ENCODE peak calls at places on chromosomes 7 and 10, in nine cellular contexts. One of them, this sample, is unnamed.

GRCh38 chr10:62958980-62959379 is 142.8 kb upstream of the EGR2 start:
- DNase-seq in foreskin fibroblast: no peak
- DNase-seq in NB4: no peak
- DNase-seq in CD8-positive, alpha-beta T cell: no peak
- DNase-seq in heart left ventricle: no peak
- DNase-seq in AG10803: no peak
- DNase-seq in PC-9: no peak
- DNase-seq in Calu3: no peak
- DNase-seq in esophagus muscularis mucosa: no peak
- DNase-seq in this sample: no peak

GRCh38 chr7:5284304-5285281 is 1.9 kb downstream of the SLC29A4 start:
- DNase-seq in heart left ventricle: no peak
- DNase-seq in NB4: peak
- DNase-seq in PC-9: peak
- DNase-seq in Calu3: peak
- DNase-seq in esophagus muscularis mucosa: no peak
- DNase-seq in CD8-positive, alpha-beta T cell: no peak
- DNase-seq in foreskin fibroblast: peak
- DNase-seq in AG10803: no peak
- DNase-seq in this sample: peak

GRCh38 chr10:78754269-78755074 is 314.3 kb upstream of the ZMIZ1 start:
- DNase-seq in PC-9: no peak
- DNase-seq in foreskin fibroblast: peak
- DNase-seq in CD8-positive, alpha-beta T cell: no peak
- DNase-seq in heart left ventricle: no peak
- DNase-seq in esophagus muscularis mucosa: no peak
- DNase-seq in NB4: peak
- DNase-seq in AG10803: peak
- DNase-seq in Calu3: no peak
- DNase-seq in this sample: no peak

GRCh38 chr10:122531261-122531660 is 29.3 kb upstream of the DMBT1 start:
- DNase-seq in AG10803: no peak
- DNase-seq in PC-9: no peak
- DNase-seq in CD8-positive, alpha-beta T cell: no peak
- DNase-seq in heart left ventricle: no peak
- DNase-seq in foreskin fibroblast: no peak
- DNase-seq in Calu3: no peak
- DNase-seq in NB4: no peak
- DNase-seq in esophagus muscularis mucosa: no peak
- DNase-seq in this sample: no peak

GRCh38 chr10:129792864-129793263 is 171.2 kb downstream of the EBF3 start:
- DNase-seq in NB4: no peak
- DNase-seq in heart left ventricle: no peak
- DNase-seq in foreskin fibroblast: no peak
- DNase-seq in esophagus muscularis mucosa: no peak
- DNase-seq in AG10803: no peak
- DNase-seq in CD8-positive, alpha-beta T cell: no peak
- DNase-seq in Calu3: no peak
- DNase-seq in PC-9: no peak
- DNase-seq in this sample: no peak

GRCh38 chr10:13099144-13099665 is 758 bp upstream of the OPTN start:
- DNase-seq in NB4: peak
- DNase-seq in AG10803: peak
- DNase-seq in heart left ventricle: peak
- DNase-seq in Calu3: peak
- DNase-seq in foreskin fibroblast: peak
- DNase-seq in esophagus muscularis mucosa: no peak
- DNase-seq in PC-9: peak
- DNase-seq in CD8-positive, alpha-beta T cell: peak
- DNase-seq in this sample: peak

GRCh38 chr7:49398236-49398635 is 375.2 kb upstream of the VWC2 start:
- DNase-seq in Calu3: no peak
- DNase-seq in foreskin fibroblast: no peak
- DNase-seq in CD8-positive, alpha-beta T cell: no peak
- DNase-seq in esophagus muscularis mucosa: no peak
- DNase-seq in AG10803: peak
- DNase-seq in heart left ventricle: no peak
- DNase-seq in NB4: no peak
- DNase-seq in PC-9: no peak
- DNase-seq in this sample: no peak

GRCh38 chr10:118501637-118502440 is 93.6 kb downstream of the PRLHR start:
- DNase-seq in esophagus muscularis mucosa: peak
- DNase-seq in foreskin fibroblast: peak
- DNase-seq in AG10803: peak
- DNase-seq in CD8-positive, alpha-beta T cell: no peak
- DNase-seq in NB4: peak
- DNase-seq in heart left ventricle: no peak
- DNase-seq in Calu3: no peak
- DNase-seq in PC-9: peak
- DNase-seq in this sample: no peak

GRCh38 chr7:154409703-154410311 is 357.6 kb downstream of the DPP6 start:
- DNase-seq in NB4: peak
- DNase-seq in AG10803: no peak
- DNase-seq in PC-9: peak
- DNase-seq in foreskin fibroblast: peak
- DNase-seq in heart left ventricle: no peak
- DNase-seq in CD8-positive, alpha-beta T cell: no peak
- DNase-seq in esophagus muscularis mucosa: no peak
- DNase-seq in Calu3: no peak
- DNase-seq in this sample: peak

GRCh38 chr7:1236132-1236655 is 3.5 kb downstream of the UNCX start:
- DNase-seq in CD8-positive, alpha-beta T cell: no peak
- DNase-seq in NB4: peak
- DNase-seq in AG10803: no peak
- DNase-seq in esophagus muscularis mucosa: no peak
- DNase-seq in foreskin fibroblast: no peak
- DNase-seq in Calu3: no peak
- DNase-seq in heart left ventricle: no peak
- DNase-seq in PC-9: no peak
- DNase-seq in this sample: no peak

GRCh38 chr7:37031571-37032257 is 307.4 kb upstream of the AOAH start:
- DNase-seq in NB4: peak
- DNase-seq in esophagus muscularis mucosa: peak
- DNase-seq in Calu3: peak
- DNase-seq in AG10803: peak
- DNase-seq in heart left ventricle: peak
- DNase-seq in CD8-positive, alpha-beta T cell: peak
- DNase-seq in foreskin fibroblast: peak
- DNase-seq in PC-9: peak
- DNase-seq in this sample: no peak

GRCh38 chr10:116548301-116548700 is 2.6 kb downstream of the PNLIP start:
- DNase-seq in heart left ventricle: no peak
- DNase-seq in esophagus muscularis mucosa: no peak
- DNase-seq in Calu3: no peak
- DNase-seq in PC-9: no peak
- DNase-seq in NB4: no peak
- DNase-seq in AG10803: no peak
- DNase-seq in CD8-positive, alpha-beta T cell: no peak
- DNase-seq in foreskin fibroblast: no peak
- DNase-seq in this sample: no peak

GRCh38 chr10:43299579-43299978 is 32.7 kb upstream of the RASGEF1A start:
- DNase-seq in esophagus muscularis mucosa: no peak
- DNase-seq in AG10803: no peak
- DNase-seq in CD8-positive, alpha-beta T cell: peak
- DNase-seq in Calu3: no peak
- DNase-seq in heart left ventricle: no peak
- DNase-seq in NB4: no peak
- DNase-seq in foreskin fibroblast: no peak
- DNase-seq in PC-9: no peak
- DNase-seq in this sample: no peak

GRCh38 chr10:129744134-129744895 is 219.8 kb downstream of the EBF3 start:
- DNase-seq in AG10803: no peak
- DNase-seq in NB4: no peak
- DNase-seq in foreskin fibroblast: no peak
- DNase-seq in CD8-positive, alpha-beta T cell: no peak
- DNase-seq in PC-9: no peak
- DNase-seq in esophagus muscularis mucosa: peak
- DNase-seq in heart left ventricle: no peak
- DNase-seq in Calu3: no peak
- DNase-seq in this sample: no peak

GRCh38 chr10:49082767-49083166 is 32.6 kb downstream of the VSTM4 start:
- DNase-seq in AG10803: no peak
- DNase-seq in PC-9: no peak
- DNase-seq in foreskin fibroblast: no peak
- DNase-seq in NB4: no peak
- DNase-seq in esophagus muscularis mucosa: no peak
- DNase-seq in Calu3: no peak
- DNase-seq in CD8-positive, alpha-beta T cell: no peak
- DNase-seq in heart left ventricle: peak
- DNase-seq in this sample: no peak

GRCh38 chr10:88879754-88880286 is at the start of gene STAMBPL1:
- DNase-seq in CD8-positive, alpha-beta T cell: peak
- DNase-seq in foreskin fibroblast: peak
- DNase-seq in NB4: peak
- DNase-seq in PC-9: no peak
- DNase-seq in Calu3: peak
- DNase-seq in AG10803: no peak
- DNase-seq in heart left ventricle: peak
- DNase-seq in esophagus muscularis mucosa: peak
- DNase-seq in this sample: peak

GRCh38 chr7:40133561-40134427 is 628 bp downstream of the MPLKIP start:
- DNase-seq in NB4: peak
- DNase-seq in PC-9: no peak
- DNase-seq in foreskin fibroblast: peak
- DNase-seq in esophagus muscularis mucosa: no peak
- DNase-seq in heart left ventricle: no peak
- DNase-seq in Calu3: no peak
- DNase-seq in CD8-positive, alpha-beta T cell: no peak
- DNase-seq in AG10803: peak
- DNase-seq in this sample: peak

GRCh38 chr10:93916257-93917063 is 22.7 kb downstream of the SLC35G1 start:
- DNase-seq in heart left ventricle: no peak
- DNase-seq in NB4: peak
- DNase-seq in PC-9: no peak
- DNase-seq in esophagus muscularis mucosa: no peak
- DNase-seq in AG10803: peak
- DNase-seq in CD8-positive, alpha-beta T cell: no peak
- DNase-seq in foreskin fibroblast: peak
- DNase-seq in Calu3: no peak
- DNase-seq in this sample: no peak
- TF ChIP-seq CTCF in heart left ventricle: peak
- TF ChIP-seq CTCF in NB4: peak
- TF ChIP-seq CTCF in PC-9: peak
- TF ChIP-seq CTCF in esophagus muscularis mucosa: peak
- TF ChIP-seq CTCF in AG10803: peak
- TF ChIP-seq CTCF in CD8-positive, alpha-beta T cell: no peak
- TF ChIP-seq CTCF in foreskin fibroblast: peak
- TF ChIP-seq CTCF in Calu3: peak
- TF ChIP-seq CTCF in this sample: no peak

DNA sequence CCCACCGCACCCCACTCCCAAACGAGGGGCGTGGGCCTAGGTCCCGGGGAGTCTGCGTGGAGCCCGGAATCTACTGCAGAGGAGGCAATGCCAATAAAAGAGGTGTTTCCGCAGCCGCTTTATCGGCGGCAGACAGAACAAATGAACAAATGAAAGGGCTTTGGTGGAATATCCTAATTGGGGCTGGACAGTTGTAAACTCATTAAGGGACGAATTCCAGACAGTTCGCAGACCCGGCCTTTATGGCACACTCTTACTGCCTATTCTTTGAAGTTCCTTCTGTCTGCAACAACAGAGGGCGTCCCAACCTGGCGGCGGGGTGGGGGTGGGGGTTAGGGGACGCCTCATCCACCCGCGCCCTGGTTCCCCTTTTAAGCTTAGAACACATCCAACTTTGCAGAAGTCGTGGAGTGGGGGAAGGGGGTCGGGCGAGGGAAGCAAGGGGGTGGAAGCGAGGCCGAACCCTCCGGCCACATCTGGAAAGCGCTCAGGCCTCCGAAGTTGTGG is 4.1 kb downstream of the HOXA9 start:
- DNase-seq in CD8-positive, alpha-beta T cell: no peak
- DNase-seq in foreskin fibroblast: peak
- DNase-seq in AG10803: no peak
- DNase-seq in PC-9: no peak
- DNase-seq in heart left ventricle: peak
- DNase-seq in Calu3: no peak
- DNase-seq in esophagus muscularis mucosa: no peak
- DNase-seq in NB4: peak
- DNase-seq in this sample: no peak
- TF ChIP-seq CTCF in CD8-positive, alpha-beta T cell: peak
- TF ChIP-seq CTCF in foreskin fibroblast: no peak
- TF ChIP-seq CTCF in AG10803: no peak
- TF ChIP-seq CTCF in PC-9: peak
- TF ChIP-seq CTCF in heart left ventricle: peak
- TF ChIP-seq CTCF in Calu3: no peak
- TF ChIP-seq CTCF in esophagus muscularis mucosa: no peak
- TF ChIP-seq CTCF in NB4: no peak
- TF ChIP-seq CTCF in this sample: peak

DNA sequence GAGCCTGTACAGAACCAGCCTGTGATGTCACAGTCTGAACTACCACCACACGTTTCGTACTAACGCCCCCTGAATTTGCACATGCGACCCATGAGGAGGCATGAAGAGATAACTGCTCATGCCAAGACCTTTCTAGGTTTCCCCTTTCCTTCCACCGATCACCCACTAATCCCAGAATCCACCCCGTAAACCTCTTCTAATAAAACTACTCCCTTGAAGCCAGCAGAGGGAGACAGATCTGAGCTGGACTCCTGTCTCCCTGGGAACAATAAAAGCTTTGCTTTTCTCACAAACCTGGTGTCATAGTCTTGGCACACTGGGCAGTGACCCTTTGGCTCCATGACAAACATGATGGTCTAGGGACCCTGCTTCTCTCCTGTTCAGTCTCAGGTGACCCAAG is 144.5 kb downstream of the FRMD4A start:
- DNase-seq in PC-9: no peak
- DNase-seq in esophagus muscularis mucosa: no peak
- DNase-seq in heart left ventricle: no peak
- DNase-seq in CD8-positive, alpha-beta T cell: no peak
- DNase-seq in NB4: peak
- DNase-seq in Calu3: no peak
- DNase-seq in AG10803: no peak
- DNase-seq in foreskin fibroblast: no peak
- DNase-seq in this sample: no peak
- TF ChIP-seq CTCF in PC-9: peak
- TF ChIP-seq CTCF in esophagus muscularis mucosa: no peak
- TF ChIP-seq CTCF in heart left ventricle: no peak
- TF ChIP-seq CTCF in CD8-positive, alpha-beta T cell: no peak
- TF ChIP-seq CTCF in NB4: peak
- TF ChIP-seq CTCF in Calu3: no peak
- TF ChIP-seq CTCF in AG10803: peak
- TF ChIP-seq CTCF in foreskin fibroblast: peak
- TF ChIP-seq CTCF in this sample: peak

DNA sequence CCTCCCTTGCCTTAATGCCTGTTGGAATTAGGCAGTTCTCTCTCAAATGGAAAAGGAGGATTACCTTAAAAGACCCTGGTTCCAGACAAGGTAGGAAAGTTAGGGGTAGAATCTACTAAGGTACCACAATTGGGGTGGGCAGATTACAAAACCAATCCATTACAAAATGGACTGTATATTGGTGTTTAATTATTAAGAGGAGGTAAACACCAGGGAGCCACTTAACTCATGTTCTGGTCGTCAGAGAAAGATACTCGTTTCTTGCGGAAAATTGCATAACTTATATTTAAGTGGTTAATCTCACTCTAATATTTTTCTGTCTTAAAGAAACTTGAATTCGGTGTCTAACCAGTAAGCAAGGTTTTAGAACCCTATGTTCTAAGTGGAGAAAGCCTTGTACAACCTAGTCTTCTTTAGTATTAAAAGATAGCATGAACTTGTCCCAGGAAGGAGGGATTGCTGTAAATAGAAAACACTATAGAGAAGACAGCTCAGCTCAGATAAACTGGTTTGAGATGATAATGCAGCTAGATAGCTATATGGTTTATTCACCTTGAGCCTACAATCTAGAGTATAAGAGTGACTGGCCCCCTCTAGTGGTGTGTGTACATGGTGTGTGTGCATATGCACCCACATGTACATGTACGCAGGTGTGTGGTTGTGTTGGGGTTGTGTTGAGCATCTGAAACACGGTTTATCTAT is 58.0 kb upstream of the STRIP2 start:
- DNase-seq in foreskin fibroblast: peak
- DNase-seq in CD8-positive, alpha-beta T cell: peak
- DNase-seq in AG10803: peak
- DNase-seq in Calu3: peak
- DNase-seq in esophagus muscularis mucosa: no peak
- DNase-seq in PC-9: peak
- DNase-seq in heart left ventricle: no peak
- DNase-seq in NB4: peak
- DNase-seq in this sample: peak
- TF ChIP-seq CTCF in foreskin fibroblast: peak
- TF ChIP-seq CTCF in CD8-positive, alpha-beta T cell: peak
- TF ChIP-seq CTCF in AG10803: peak
- TF ChIP-seq CTCF in Calu3: peak
- TF ChIP-seq CTCF in esophagus muscularis mucosa: peak
- TF ChIP-seq CTCF in PC-9: peak
- TF ChIP-seq CTCF in heart left ventricle: peak
- TF ChIP-seq CTCF in NB4: peak
- TF ChIP-seq CTCF in this sample: peak